ENCODE peak calls at places on chromosomes 5 and 9, in seven cellular contexts. S is HCT116, H is SK-N-SH, T is K562, J is HepG2, Y is GM12878, P is H1. R is an unnamed sample.

GRCh38 chr9:131874447-131874846 is 134.6 kb upstream of the RAPGEF1 start:
- DNase-seq in S (no peak), H (no peak), T (no peak), J (no peak), Y (no peak), P (no peak), R (no peak)

GRCh38 chr9:105973811-105974407 is 279.6 kb downstream of the TMEM38B start:
- DNase-seq in S (no peak), H (no peak), T (no peak), J (no peak), Y (no peak), P (no peak), R (no peak)

GRCh38 chr5:40551706-40552557 is 127.8 kb upstream of the PTGER4 start:
- DNase-seq in S (no peak), H (no peak), T (no peak), J (peak; percentile 15), Y (no peak), P (no peak), R (no peak)

GRCh38 chr9:80285325-80285724 is 713.6 kb downstream of the TLE4 start:
- DNase-seq in S (no peak), H (peak; percentile 1), T (no peak), J (no peak), Y (no peak), P (no peak), R (no peak)

GRCh38 chr9:7172445-7173115 is 414.8 kb downstream of the KDM4C start:
- DNase-seq in S (no peak), H (peak; percentile 35), T (no peak), J (no peak), Y (no peak), P (no peak), R (no peak)

GRCh38 chr9:96279927-96280326 is 22.0 kb downstream of the HSD17B3 start:
- DNase-seq in S (no peak), H (no peak), T (no peak), J (no peak), Y (no peak), P (no peak), R (no peak)

GRCh38 chr5:176787676-176788075 is 22.7 kb upstream of the UNC5A start:
- DNase-seq in S (peak; percentile 15), H (no peak), T (peak; percentile 22), J (no peak), Y (no peak), P (no peak), R (no peak)

GRCh38 chr5:154287136-154287535 is 96.6 kb downstream of the GALNT10 start:
- DNase-seq in S (no peak), H (no peak), T (no peak), J (peak; percentile 80), Y (no peak), P (no peak), R (no peak)

GRCh38 chr5:58261605-58262004 is 198.3 kb downstream of the PLK2 start:
- DNase-seq in S (no peak), H (no peak), T (no peak), J (no peak), Y (no peak), P (no peak), R (no peak)

GRCh38 chr5:5149154-5149553 is 9.0 kb downstream of the ADAMTS16 start:
- DNase-seq in S (no peak), H (no peak), T (no peak), J (no peak), Y (no peak), P (no peak), R (no peak)

GRCh38 chr5:132253452-132254320 is 3.8 kb upstream of the PDLIM4 start:
- DNase-seq in S (no peak), H (no peak), T (no peak), J (no peak), Y (no peak), P (no peak), R (no peak)

GRCh38 chr5:57311921-57312320 is 138.1 kb downstream of the GPBP1 start:
- DNase-seq in S (no peak), H (no peak), T (no peak), J (peak; percentile 55), Y (no peak), P (no peak), R (no peak)

GRCh38 chr5:66247176-66247960 is 103.3 kb downstream of the SREK1 start:
- DNase-seq in S (peak; percentile 13), H (no peak), T (no peak), J (peak; percentile 7), Y (no peak), P (no peak), R (no peak)

GRCh38 chr9:113523421-113524141 is 60.1 kb downstream of the RGS3 start:
- DNase-seq in S (no peak), H (no peak), T (no peak), J (no peak), Y (peak; percentile 85), P (no peak), R (no peak)

GRCh38 chr5:102531506-102531905 is 32.7 kb upstream of the SLCO6A1 start:
- DNase-seq in S (no peak), H (no peak), T (no peak), J (peak; percentile 7), Y (no peak), P (no peak), R (no peak)

GRCh38 chr9:131697097-131697496 is 42.8 kb downstream of the RAPGEF1 start:
- DNase-seq in S (no peak), H (no peak), T (no peak), J (no peak), Y (no peak), P (no peak), R (no peak)

GRCh38 chr9:13279284-13280162 is at the start of gene MPDZ:
- DNase-seq in S (no peak), H (peak; percentile 91), T (peak; percentile 67), J (peak; percentile 31), Y (no peak), P (peak; percentile 79), R (no peak)

GRCh38 chr9:114743446-114743845 is 61.5 kb upstream of the TEX48 start:
- DNase-seq in S (no peak), H (no peak), T (no peak), J (no peak), Y (no peak), P (no peak), R (no peak)

GRCh38 chr9:116191757-116192415 is 38.3 kb downstream of the PAPPA start:
- DNase-seq in S (no peak), H (no peak), T (no peak), J (peak; percentile 38), Y (no peak), P (no peak), R (no peak)

GRCh38 chr9:112360047-112360804 is 19.7 kb upstream of the HSDL2 start:
- DNase-seq in S (no peak), H (no peak), T (no peak), J (no peak), Y (no peak), P (no peak), R (no peak)

GRCh38 chr5:107313921-107314320 is 356.8 kb downstream of the EFNA5 start:
- DNase-seq in S (no peak), H (no peak), T (no peak), J (no peak), Y (no peak), P (no peak), R (no peak)

GRCh38 chr9:27195191-27195590 is 86.2 kb downstream of the TEK start:
- DNase-seq in S (no peak), H (no peak), T (no peak), J (no peak), Y (no peak), P (no peak), R (no peak)

DNA sequence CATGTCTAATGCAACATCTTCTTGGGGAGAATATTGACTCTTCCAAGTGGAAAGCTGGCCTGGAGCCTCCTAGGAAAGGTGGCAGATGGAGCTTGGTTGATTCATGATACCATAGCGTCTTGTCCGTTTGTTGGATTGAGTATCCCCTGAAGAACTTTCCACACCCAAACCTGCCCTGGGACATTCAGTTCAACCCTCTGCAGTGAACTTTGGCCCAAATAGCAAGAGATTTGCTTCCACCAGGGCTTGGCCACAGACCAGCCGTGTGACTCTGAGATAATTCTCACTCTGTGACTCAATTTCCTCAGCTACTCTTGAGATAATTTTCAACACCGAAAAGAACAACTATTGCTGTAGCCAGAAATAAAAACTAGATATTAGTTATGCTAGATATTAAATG is 108.0 kb upstream of the RAD23B start:
- DNase-seq in S (no peak), H (no peak), T (no peak), J (no peak), Y (no peak), P (no peak), R (no peak)
- H3K9ac ChIP-seq in S (no peak overlapping the region), H (no peak overlapping the region), T (no peak overlapping the region), J (no peak overlapping the region), Y (no peak overlapping the region), P (no peak overlapping the region), R (no peak overlapping the region)

DNA sequence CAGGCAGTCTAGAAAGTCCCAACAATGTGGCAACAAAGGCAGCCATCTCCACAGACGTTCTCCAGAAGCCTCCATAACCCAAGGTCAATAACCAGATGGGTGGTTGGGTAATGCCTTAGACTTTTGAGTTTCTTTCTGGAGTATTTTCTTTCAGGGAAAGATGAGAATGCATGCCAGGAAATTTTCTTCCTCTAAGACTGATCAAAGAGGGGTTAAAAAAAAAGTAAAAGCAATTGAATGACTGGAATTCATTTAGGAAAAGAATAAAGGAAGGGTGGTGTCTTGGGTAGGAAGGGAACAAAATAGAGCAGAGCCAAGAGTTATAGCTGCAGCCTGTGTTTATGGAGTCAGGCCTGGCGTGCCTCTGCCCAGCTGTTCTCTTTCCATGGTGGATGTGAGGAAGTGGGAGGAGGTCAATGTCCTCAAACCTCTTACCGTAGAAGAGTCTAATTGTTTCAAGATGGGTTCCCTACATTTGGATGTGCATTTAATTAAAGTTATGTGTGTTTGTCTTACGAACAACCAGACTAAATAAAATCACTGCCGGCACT is 76.6 kb upstream of the TTC23L start:
- DNase-seq in S (no peak), H (peak; percentile 17), T (no peak), J (no peak), Y (no peak), P (no peak), R (no peak)
- TF ChIP-seq POLR2AphosphoS5 in S (no peak), H (peak; percentile 25), T (no peak), J (no peak), Y (no peak), P (peak; percentile 10), R (no peak)

GRCh38 chr5:78593465-78593864 is 55.1 kb downstream of the LHFPL2 start:
- DNase-seq in S (no peak), H (no peak), T (no peak), J (no peak), Y (no peak), P (no peak), R (no peak)
- H3K9ac ChIP-seq in S (no peak overlapping the region), H (peak overlapping the region; percentile 76), T (no peak overlapping the region), J (no peak overlapping the region), Y (no peak overlapping the region), P (no peak overlapping the region), R (no peak overlapping the region)

DNA sequence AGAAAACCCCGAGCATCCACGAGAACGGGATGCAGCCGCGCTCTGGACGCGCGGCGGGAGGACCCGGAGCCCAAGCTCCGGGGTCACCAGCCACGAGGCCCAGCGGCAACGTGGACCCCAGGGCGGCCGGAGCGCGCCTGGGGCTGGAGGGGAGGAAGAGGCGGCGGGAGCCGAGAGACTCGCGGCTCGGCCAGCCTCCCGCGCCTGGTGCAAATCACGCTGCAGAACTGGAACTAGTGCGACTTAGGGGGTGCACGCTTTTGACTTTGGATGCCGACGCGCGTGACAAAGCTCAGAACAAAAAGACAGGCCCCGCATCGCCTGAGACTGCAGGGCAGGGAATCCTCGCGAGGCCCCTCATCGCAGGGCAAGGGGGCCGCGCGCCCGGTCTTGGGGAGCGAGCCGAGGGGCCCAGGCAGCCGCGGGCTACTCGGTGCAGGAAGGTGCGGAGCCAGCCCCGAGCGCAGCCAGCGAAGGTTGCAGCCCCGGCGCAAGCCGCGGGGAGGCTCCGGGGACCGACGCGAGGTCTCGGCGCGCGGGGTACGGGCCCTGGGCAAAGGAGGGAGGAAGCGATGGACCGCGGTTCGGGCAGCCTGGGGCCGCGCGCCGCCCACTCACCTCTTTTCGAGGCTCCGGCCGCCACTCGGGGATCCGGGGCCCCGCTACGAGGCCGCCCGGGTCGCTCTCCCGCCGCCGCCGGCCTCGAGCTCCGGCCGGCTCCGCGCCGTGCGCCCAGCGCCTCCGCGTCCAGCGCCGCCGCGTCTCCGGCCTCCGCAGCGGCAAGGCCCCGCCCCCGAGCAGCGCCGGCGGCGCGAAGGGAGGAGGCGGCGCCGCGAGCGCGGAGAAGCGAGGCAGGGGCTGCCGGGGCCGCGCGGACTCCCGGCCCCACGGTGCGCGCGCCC is at the start of gene GOLM1:
- DNase-seq in S (no peak), H (peak; percentile 93), T (peak; percentile 25), J (no peak), Y (no peak), P (peak; percentile 74), R (no peak)
- TF ChIP-seq POLR2AphosphoS5 in S (peak; percentile 60), H (no peak), T (no peak), J (no peak), Y (no peak), P (no peak), R (no peak)

R was measured in SK-N-MC.